ENCODE peak calls at places on chromosomes 3 and 15, in seven cellular contexts. W, B, C, L, S, J and V are unnamed samples.

GRCh38 chr15:67174864-67175573 is 79.4 kb downstream of the AAGAB start:
- DNase-seq in W (peak), L (no peak), S (peak), B (peak), C (no peak), J (no peak), V (no peak)

GRCh38 chr15:95567686-95568085 is 762.8 kb upstream of the NR2F2 start:
- DNase-seq in L (no peak), B (no peak), W (peak), J (no peak), S (no peak), C (no peak), V (no peak)

GRCh38 chr3:66824450-66824849 is 173.7 kb upstream of the KBTBD8 start:
- DNase-seq in L (no peak), W (no peak), B (no peak), J (no peak), C (no peak), S (no peak), V (no peak)

GRCh38 chr15:90367578-90367977 is 15.5 kb downstream of the ZNF774 start:
- DNase-seq in B (no peak), C (no peak), S (no peak), J (no peak), W (no peak), L (no peak), V (no peak)

GRCh38 chr15:42077680-42078079 is 16.7 kb downstream of the PLA2G4D start:
- DNase-seq in J (no peak), W (no peak), S (no peak), B (no peak), C (no peak), L (no peak), V (no peak)

GRCh38 chr3:117463716-117464115 is 754.1 kb downstream of the TUSC7 start:
- DNase-seq in B (no peak), W (no peak), C (no peak), J (no peak), S (no peak), L (no peak), V (no peak)

GRCh38 chr3:133444071-133444774 is 44.4 kb downstream of the BFSP2 start:
- DNase-seq in S (no peak), B (peak), L (no peak), J (no peak), C (no peak), W (peak), V (no peak)

GRCh38 chr3:177977381-177978158 is 558.7 kb upstream of the KCNMB2 start:
- DNase-seq in S (peak), C (no peak), B (no peak), J (no peak), L (no peak), W (peak), V (no peak)

GRCh38 chr3:64445318-64446300 is 220.3 kb upstream of the PRICKLE2 start:
- DNase-seq in B (peak), J (peak), L (peak), C (no peak), W (peak), S (peak), V (no peak)

GRCh38 chr3:24499991-24500390 is 5.3 kb upstream of the THRB start:
- DNase-seq in W (no peak), B (no peak), C (no peak), S (no peak), L (no peak), J (no peak), V (no peak)

GRCh38 chr3:73419179-73419803 is 205.4 kb downstream of the PDZRN3 start:
- DNase-seq in S (no peak), J (no peak), B (no peak), L (no peak), W (no peak), C (no peak), V (no peak)

GRCh38 chr3:101903426-101903825 is 54.1 kb downstream of the NFKBIZ start:
- DNase-seq in B (no peak), J (no peak), L (no peak), W (peak), C (no peak), S (peak), V (no peak)

GRCh38 chr3:196096382-196096953 is 14.6 kb upstream of the TFRC start:
- DNase-seq in B (no peak), S (no peak), C (no peak), J (peak), W (no peak), L (peak), V (no peak)

GRCh38 chr15:42687740-42688139 is 49.2 kb downstream of the CDAN1 start:
- DNase-seq in C (no peak), L (no peak), S (no peak), J (no peak), W (no peak), B (no peak), V (no peak)

GRCh38 chr3:153513236-153513635 is 351.2 kb downstream of the RAP2B start:
- DNase-seq in C (no peak), L (no peak), B (no peak), J (no peak), W (no peak), S (no peak), V (no peak)

GRCh38 chr15:63013052-63013808 is 29.3 kb upstream of the TPM1 start:
- DNase-seq in S (no peak), B (no peak), J (no peak), C (no peak), L (no peak), W (peak), V (no peak)

GRCh38 chr3:39188271-39189149 is 3.9 kb downstream of the XIRP1 start:
- DNase-seq in W (no peak), C (no peak), J (no peak), B (no peak), S (no peak), L (no peak), V (no peak)

GRCh38 chr15:77795446-77795845 is 162.7 kb upstream of the LINGO1 start:
- DNase-seq in C (no peak), L (no peak), S (no peak), J (no peak), W (no peak), B (no peak), V (no peak)

GRCh38 chr15:92811514-92811913 is 88.6 kb upstream of the CHD2 start:
- DNase-seq in J (no peak), C (no peak), W (peak), L (no peak), B (peak), S (peak), V (no peak)

GRCh38 chr3:178084938-178085816 is 451.1 kb upstream of the KCNMB2 start:
- DNase-seq in L (no peak), S (no peak), C (no peak), W (peak), B (peak), J (peak), V (no peak)

GRCh38 chr3:110789315-110789714 is 282.3 kb upstream of the NECTIN3 start:
- DNase-seq in C (no peak), W (no peak), S (no peak), J (no peak), L (no peak), B (no peak), V (no peak)

GRCh38 chr3:12444582-12445468 is 39.5 kb upstream of the TSEN2 start:
- DNase-seq in J (no peak), W (no peak), B (peak), C (no peak), S (no peak), L (no peak), V (no peak)

GRCh38 chr3:183253364-183253960 is 409 bp downstream of the B3GNT5 start:
- DNase-seq in J (peak), L (peak), S (peak), B (peak), C (no peak), W (no peak), V (no peak)

GRCh38 chr15:71951134-71951533 is 140.8 kb downstream of the NR2E3 start:
- DNase-seq in S (no peak), W (no peak), C (no peak), J (no peak), B (no peak), L (no peak), V (no peak)

GRCh38 chr3:132380979-132381944 is 36.0 kb upstream of the DNAJC13 start:
- DNase-seq in B (no peak), W (no peak), J (no peak), L (no peak), C (no peak), S (no peak), V (no peak)

GRCh38 chr3:13521309-13521708 is 27.6 kb upstream of the FBLN2 start:
- DNase-seq in W (no peak), C (no peak), J (no peak), L (no peak), B (no peak), S (no peak), V (no peak)

GRCh38 chr3:189236352-189236751 is 64.6 kb downstream of the TPRG1 start:
- DNase-seq in B (no peak), L (peak), J (no peak), C (no peak), W (no peak), S (no peak), V (no peak)

GRCh38 chr15:53000412-53000811 is 210.3 kb upstream of the ONECUT1 start:
- DNase-seq in L (no peak), J (no peak), W (no peak), S (no peak), B (no peak), C (no peak), V (no peak)

GRCh38 chr3:78497025-78497424 is 1270.8 kb downstream of the ROBO1 start:
- DNase-seq in S (no peak), B (no peak), J (no peak), W (no peak), C (no peak), L (no peak), V (no peak)

GRCh38 chr3:49647741-49648140 is 26.4 kb upstream of the APEH start:
- DNase-seq in B (no peak), S (no peak), C (no peak), J (peak), W (no peak), L (no peak), V (no peak)

GRCh38 chr15:62209322-62209721 is 44.2 kb upstream of the C2CD4B start:
- DNase-seq in B (no peak), S (no peak), L (no peak), W (no peak), J (no peak), C (no peak), V (no peak)